ENCODE peak calls at places on chromosomes 6 and 20, in five cellular contexts. One of them, this sample, is unnamed.

GRCh38 chr20:62405108-62405980 is 1.7 kb downstream of the CABLES2 start:
- DNase-seq in activated CD8-positive, alpha-beta memory T cell treated with anti-CD3 and anti-CD28 coated beads for 4 hours: no peak
- DNase-seq in Right ventricle myocardium superior: peak
- DNase-seq in SW480: no peak
- DNase-seq in Panc1: no peak
- DNase-seq in this sample: peak

GRCh38 chr20:1427457-1428054 is 34.7 kb upstream of the FKBP1A start:
- DNase-seq in activated CD8-positive, alpha-beta memory T cell treated with anti-CD3 and anti-CD28 coated beads for 4 hours: no peak
- DNase-seq in Right ventricle myocardium superior: no peak
- DNase-seq in SW480: peak
- DNase-seq in Panc1: no peak
- DNase-seq in this sample: peak

GRCh38 chr6:43124481-43124880 is 46.6 kb upstream of the SRF start:
- DNase-seq in activated CD8-positive, alpha-beta memory T cell treated with anti-CD3 and anti-CD28 coated beads for 4 hours: no peak
- DNase-seq in Right ventricle myocardium superior: no peak
- DNase-seq in SW480: no peak
- DNase-seq in Panc1: no peak
- DNase-seq in this sample: no peak

GRCh38 chr20:62816879-62817873 is at the start of gene COL9A3:
- DNase-seq in activated CD8-positive, alpha-beta memory T cell treated with anti-CD3 and anti-CD28 coated beads for 4 hours: no peak
- DNase-seq in Right ventricle myocardium superior: no peak
- DNase-seq in SW480: peak
- DNase-seq in Panc1: no peak
- DNase-seq in this sample: no peak

GRCh38 chr20:46353506-46354206 is 45.4 kb upstream of the CDH22 start:
- DNase-seq in activated CD8-positive, alpha-beta memory T cell treated with anti-CD3 and anti-CD28 coated beads for 4 hours: no peak
- DNase-seq in Right ventricle myocardium superior: no peak
- DNase-seq in SW480: no peak
- DNase-seq in Panc1: no peak
- DNase-seq in this sample: no peak

GRCh38 chr20:20003088-20003954 is 13.8 kb upstream of the NAA20 start:
- DNase-seq in activated CD8-positive, alpha-beta memory T cell treated with anti-CD3 and anti-CD28 coated beads for 4 hours: no peak
- DNase-seq in Right ventricle myocardium superior: no peak
- DNase-seq in SW480: no peak
- DNase-seq in Panc1: no peak
- DNase-seq in this sample: peak

GRCh38 chr6:37130704-37131103 is 39.2 kb upstream of the PIM1 start:
- DNase-seq in activated CD8-positive, alpha-beta memory T cell treated with anti-CD3 and anti-CD28 coated beads for 4 hours: no peak
- DNase-seq in Right ventricle myocardium superior: no peak
- DNase-seq in SW480: no peak
- DNase-seq in Panc1: no peak
- DNase-seq in this sample: peak

GRCh38 chr20:34014878-34015277 is 21.2 kb downstream of the RALY start:
- DNase-seq in activated CD8-positive, alpha-beta memory T cell treated with anti-CD3 and anti-CD28 coated beads for 4 hours: no peak
- DNase-seq in Right ventricle myocardium superior: no peak
- DNase-seq in SW480: no peak
- DNase-seq in Panc1: no peak
- DNase-seq in this sample: no peak

GRCh38 chr6:157381631-157382621 is 936 bp downstream of the ZDHHC14 start:
- DNase-seq in activated CD8-positive, alpha-beta memory T cell treated with anti-CD3 and anti-CD28 coated beads for 4 hours: peak
- DNase-seq in Right ventricle myocardium superior: peak
- DNase-seq in SW480: peak
- DNase-seq in Panc1: no peak
- DNase-seq in this sample: peak

GRCh38 chr6:30877419-30878262 is 6.7 kb upstream of the DDR1 start:
- DNase-seq in activated CD8-positive, alpha-beta memory T cell treated with anti-CD3 and anti-CD28 coated beads for 4 hours: peak
- DNase-seq in Right ventricle myocardium superior: peak
- DNase-seq in SW480: peak
- DNase-seq in Panc1: peak
- DNase-seq in this sample: peak

GRCh38 chr6:128513878-128514277 is 6.5 kb downstream of the PTPRK start:
- DNase-seq in activated CD8-positive, alpha-beta memory T cell treated with anti-CD3 and anti-CD28 coated beads for 4 hours: no peak
- DNase-seq in Right ventricle myocardium superior: no peak
- DNase-seq in SW480: no peak
- DNase-seq in Panc1: no peak
- DNase-seq in this sample: no peak

GRCh38 chr6:2209226-2209809 is 36.1 kb downstream of the GMDS start:
- DNase-seq in activated CD8-positive, alpha-beta memory T cell treated with anti-CD3 and anti-CD28 coated beads for 4 hours: peak
- DNase-seq in Right ventricle myocardium superior: no peak
- DNase-seq in SW480: peak
- DNase-seq in Panc1: peak
- DNase-seq in this sample: peak

This sample was measured in IMR-90.